ENCODE peak calls at places on chromosomes 16 and 17, in nine cellular contexts. U is T follicular helper cell, Q is RWPE1, S is naive B cell, P is choroid plexus epithelial cell, G is mesothelial cell of epicardium, A is testis, I is NCI-H748 treated with DMSO at 0.1 percent for 48 hours, Z is NCI-H1105 treated with DMSO at 0.1 percent for 48 hours. K is an unnamed sample.

GRCh38 chr16:78684655-78685400 is 585.4 kb downstream of the WWOX start:
- DNase-seq in U (no peak), Q (peak), S (no peak), P (peak), G (no peak), A (no peak), I (no peak), Z (no peak), K (no peak)

GRCh38 chr17:59026176-59026939 is 80.3 kb downstream of the TRIM37 start:
- DNase-seq in U (no peak), Q (no peak), S (no peak), P (no peak), G (no peak), A (no peak), I (no peak), Z (no peak), K (no peak)

GRCh38 chr16:50369133-50369804 is 481 bp upstream of the BRD7 start:
- DNase-seq in U (no peak), Q (no peak), S (no peak), P (no peak), G (no peak), A (no peak), I (no peak), Z (no peak), K (no peak)

GRCh38 chr17:29129731-29130130 is 50.5 kb downstream of the MYO18A start:
- DNase-seq in U (no peak), Q (no peak), S (no peak), P (no peak), G (no peak), A (no peak), I (no peak), Z (no peak), K (no peak)

GRCh38 chr16:35748621-35749252 is 2289.3 kb downstream of the TP53TG3F start:
- DNase-seq in U (no peak), Q (no peak), S (no peak), P (no peak), G (no peak), A (no peak), I (no peak), Z (no peak), K (no peak)

GRCh38 chr16:48117217-48118105 is 38.3 kb downstream of the ABCC12 start:
- DNase-seq in U (peak), Q (peak), S (peak), P (peak), G (peak), A (peak), I (no peak), Z (peak), K (peak)

GRCh38 chr17:35553310-35553709 is 7.3 kb downstream of the SLFN14 start:
- DNase-seq in U (no peak), Q (no peak), S (no peak), P (no peak), G (no peak), A (no peak), I (no peak), Z (no peak), K (no peak)

GRCh38 chr16:72355561-72355960 is 183.6 kb upstream of the PMFBP1 start:
- DNase-seq in U (no peak), Q (no peak), S (no peak), P (peak), G (no peak), A (no peak), I (no peak), Z (no peak), K (no peak)

GRCh38 chr16:86783626-86784266 is 205.4 kb downstream of the FOXL1 start:
- DNase-seq in U (no peak), Q (peak), S (no peak), P (no peak), G (no peak), A (no peak), I (no peak), Z (peak), K (no peak)

GRCh38 chr17:45851464-45851863 is 6.8 kb downstream of the SPPL2C start:
- DNase-seq in U (no peak), Q (no peak), S (no peak), P (no peak), G (no peak), A (no peak), I (no peak), Z (no peak), K (no peak)

GRCh38 chr16:75506567-75506966 is 11.3 kb upstream of the CHST6 start:
- DNase-seq in U (no peak), Q (peak), S (no peak), P (peak), G (no peak), A (no peak), I (no peak), Z (no peak), K (no peak)

GRCh38 chr17:49872776-49873377 is 25.0 kb upstream of the TAC4 start:
- DNase-seq in U (no peak), Q (no peak), S (no peak), P (no peak), G (no peak), A (no peak), I (no peak), Z (no peak), K (no peak)

GRCh38 chr16:50021509-50021908 is 3.5 kb upstream of the CNEP1R1 start:
- DNase-seq in U (no peak), Q (no peak), S (no peak), P (peak), G (no peak), A (peak), I (no peak), Z (no peak), K (no peak)

GRCh38 chr17:80917716-80918560 is 73.7 kb upstream of the CHMP6 start:
- DNase-seq in U (no peak), Q (no peak), S (no peak), P (no peak), G (no peak), A (no peak), I (no peak), Z (no peak), K (no peak)

GRCh38 chr16:14564323-14564722 is 65.7 kb downstream of the PARN start:
- DNase-seq in U (no peak), Q (peak), S (no peak), P (no peak), G (no peak), A (no peak), I (no peak), Z (no peak), K (no peak)

GRCh38 chr16:58280846-58281301 is 14.0 kb downstream of the PRSS54 start:
- DNase-seq in U (no peak), Q (peak), S (no peak), P (peak), G (no peak), A (no peak), I (no peak), Z (no peak), K (no peak)

GRCh38 chr17:79003661-79004411 is 5.7 kb downstream of the CANT1 start:
- DNase-seq in U (no peak), Q (no peak), S (no peak), P (no peak), G (no peak), A (peak), I (no peak), Z (no peak), K (no peak)

GRCh38 chr16:56477096-56477878 is 25.9 kb downstream of the OGFOD1 start:
- DNase-seq in U (no peak), Q (peak), S (no peak), P (peak), G (no peak), A (no peak), I (no peak), Z (no peak), K (no peak)

GRCh38 chr17:81967533-81968395 is 6.8 kb upstream of the NOTUM start:
- DNase-seq in U (peak), Q (peak), S (peak), P (peak), G (no peak), A (peak), I (peak), Z (peak), K (peak)

GRCh38 chr17:18981642-18982424 is 22.7 kb downstream of the FAM83G start:
- DNase-seq in U (no peak), Q (no peak), S (no peak), P (peak), G (no peak), A (no peak), I (no peak), Z (no peak), K (no peak)

GRCh38 chr17:81731271-81731670 is 19.2 kb downstream of the SLC25A10 start:
- DNase-seq in U (no peak), Q (no peak), S (no peak), P (peak), G (no peak), A (no peak), I (no peak), Z (no peak), K (no peak)

GRCh38 chr16:4674926-4675530 is 18.3 kb upstream of the NUDT16L1 start:
- DNase-seq in U (no peak), Q (no peak), S (no peak), P (no peak), G (no peak), A (no peak), I (no peak), Z (no peak), K (no peak)

GRCh38 chr16:24507959-24508358 is 31.4 kb upstream of the RBBP6 start:
- DNase-seq in U (no peak), Q (no peak), S (no peak), P (no peak), G (no peak), A (no peak), I (no peak), Z (no peak), K (no peak)

GRCh38 chr16:70416748-70417616 is 21.9 kb downstream of the ST3GAL2 start:
- DNase-seq in U (no peak), Q (no peak), S (peak), P (no peak), G (no peak), A (no peak), I (no peak), Z (no peak), K (no peak)

GRCh38 chr16:678858-679807 is 1.1 kb upstream of the STUB1 start:
- DNase-seq in U (no peak), Q (no peak), S (peak), P (peak), G (no peak), A (peak), I (peak), Z (no peak), K (no peak)